ENCODE peak calls at places on chromosomes 3 and 15, in seven cellular contexts. D is esophagus squamous epithelium, X is WERI-Rb-1, L is AG09309, E is NT2/D1, W is Peyer's patch, R is stomach. G is an unnamed sample.

GRCh38 chr3:89364309-89364708 is 256.9 kb downstream of the EPHA3 start:
- DNase-seq in D (no peak), X (no peak), L (no peak), E (no peak), W (no peak), R (no peak), G (no peak)

GRCh38 chr15:42140383-42141070 is 15.9 kb downstream of the PLA2G4F start:
- DNase-seq in D (no peak), X (peak), L (no peak), E (no peak), W (peak), R (no peak), G (no peak)

GRCh38 chr15:67249830-67250229 is 4.6 kb downstream of the AAGAB start:
- DNase-seq in D (no peak), X (no peak), L (no peak), E (no peak), W (no peak), R (no peak), G (no peak)

GRCh38 chr3:21638488-21638887 is 112.5 kb downstream of the ZNF385D start:
- DNase-seq in D (no peak), X (no peak), L (no peak), E (no peak), W (no peak), R (no peak), G (no peak)

GRCh38 chr15:101470548-101471239 is 18.8 kb downstream of the PCSK6 start:
- DNase-seq in D (no peak), X (no peak), L (no peak), E (no peak), W (no peak), R (no peak), G (no peak)

GRCh38 chr15:34318277-34319079 is 19.1 kb downstream of the SLC12A6 start:
- DNase-seq in D (no peak), X (peak), L (no peak), E (peak), W (peak), R (peak), G (peak)

GRCh38 chr3:184334470-184335158 is 2.8 kb upstream of the FAM131A start:
- DNase-seq in D (no peak), X (no peak), L (no peak), E (no peak), W (no peak), R (no peak), G (peak)

GRCh38 chr15:101188517-101189340 is 63.1 kb downstream of the CHSY1 start:
- DNase-seq in D (no peak), X (no peak), L (peak), E (no peak), W (no peak), R (peak), G (peak)

GRCh38 chr15:100241572-100242479 is 99.9 kb downstream of the ADAMTS17 start:
- DNase-seq in D (no peak), X (no peak), L (no peak), E (peak), W (no peak), R (no peak), G (peak)

GRCh38 chr3:38128303-38128655 is 8.6 kb downstream of the ACAA1 start:
- DNase-seq in D (no peak), X (no peak), L (no peak), E (no peak), W (no peak), R (peak), G (no peak)

GRCh38 chr3:38129058-38129457 is 7.9 kb downstream of the ACAA1 start:
- DNase-seq in D (no peak), X (no peak), L (no peak), E (no peak), W (no peak), R (peak), G (no peak)

GRCh38 chr3:38131621-38132369 is 5.1 kb downstream of the ACAA1 start:
- DNase-seq in D (no peak), X (peak), L (no peak), E (no peak), W (peak), R (peak), G (peak)

GRCh38 chr3:38130219-38130618 is 6.7 kb downstream of the ACAA1 start:
- DNase-seq in D (no peak), X (no peak), L (no peak), E (no peak), W (no peak), R (no peak), G (no peak)

DNA sequence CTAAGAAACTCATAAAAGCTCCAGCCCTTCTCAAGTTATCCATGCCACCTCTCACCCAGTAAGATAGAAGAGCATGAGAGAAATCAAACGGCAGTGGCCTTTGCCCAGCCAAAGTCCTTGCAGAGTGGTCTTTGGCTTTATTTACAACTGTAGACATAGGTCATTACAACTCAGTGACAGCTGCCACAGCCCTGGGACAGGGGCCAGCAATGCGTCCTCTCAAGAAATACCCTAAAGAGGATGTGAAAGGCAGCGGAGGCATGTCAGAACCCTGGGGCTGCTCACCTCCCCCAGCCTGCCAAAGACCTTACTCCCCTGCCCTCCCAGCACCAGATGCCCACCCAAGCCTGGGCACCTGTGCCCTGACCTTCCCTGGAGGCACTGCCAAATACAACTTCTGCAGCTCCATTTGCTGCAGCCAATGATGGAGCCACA is 6.3 kb downstream of the ACAA1 start:
- DNase-seq in D (no peak), X (no peak), L (no peak), E (no peak), W (peak), R (peak), G (no peak)
- H3K4me3 ChIP-seq in D (no peak), X (no peak), L (no peak), E (no peak), W (no peak), R (no peak), G (no peak)

GRCh38 chr3:179098388-179099077 is 26.9 kb upstream of the ZMAT3 start:
- DNase-seq in D (no peak), X (no peak), L (no peak), E (no peak), W (no peak), R (no peak), G (peak)
- H3K4me3 ChIP-seq in D (peak), X (no peak), L (peak), E (no peak), W (no peak), R (peak), G (no peak)

DNA sequence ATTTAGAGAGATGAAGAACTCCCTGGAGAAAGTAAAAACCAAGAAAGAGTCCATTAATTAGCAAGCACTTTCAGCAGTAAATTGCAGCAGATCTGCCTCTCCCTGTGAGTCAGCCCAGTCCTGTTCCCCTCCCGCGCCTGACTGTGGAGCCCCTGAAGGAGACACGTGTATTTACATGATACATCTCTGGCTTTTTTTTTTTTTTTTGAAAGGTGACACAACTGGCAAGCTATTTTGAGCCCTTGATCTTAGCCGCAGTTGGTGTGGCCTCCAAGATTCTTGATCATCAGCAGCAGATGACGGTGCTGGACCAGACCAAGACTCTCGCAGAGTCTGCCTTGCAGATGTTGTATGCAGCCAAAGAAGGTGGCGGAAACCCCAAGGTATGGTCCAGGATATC is 271.8 kb upstream of the TPM1 start:
- DNase-seq in D (no peak), X (no peak), L (peak), E (no peak), W (no peak), R (no peak), G (peak)
- H3K4me3 ChIP-seq in D (no peak), X (no peak), L (no peak), E (no peak), W (no peak), R (no peak), G (no peak)

GRCh38 chr3:62378329-62378789 is 5.0 kb upstream of the FEZF2 start:
- DNase-seq in D (no peak), X (no peak), L (no peak), E (no peak), W (no peak), R (no peak), G (no peak)

GRCh38 chr3:62375655-62376054 is 2.3 kb upstream of the FEZF2 start:
- DNase-seq in D (no peak), X (no peak), L (no peak), E (no peak), W (no peak), R (no peak), G (no peak)

GRCh38 chr3:62379206-62379834 is 6.0 kb upstream of the FEZF2 start:
- DNase-seq in D (no peak), X (peak), L (no peak), E (no peak), W (no peak), R (no peak), G (no peak)

GRCh38 chr3:62376187-62376720 is 2.9 kb upstream of the FEZF2 start:
- DNase-seq in D (no peak), X (no peak), L (no peak), E (no peak), W (no peak), R (no peak), G (no peak)

DNA sequence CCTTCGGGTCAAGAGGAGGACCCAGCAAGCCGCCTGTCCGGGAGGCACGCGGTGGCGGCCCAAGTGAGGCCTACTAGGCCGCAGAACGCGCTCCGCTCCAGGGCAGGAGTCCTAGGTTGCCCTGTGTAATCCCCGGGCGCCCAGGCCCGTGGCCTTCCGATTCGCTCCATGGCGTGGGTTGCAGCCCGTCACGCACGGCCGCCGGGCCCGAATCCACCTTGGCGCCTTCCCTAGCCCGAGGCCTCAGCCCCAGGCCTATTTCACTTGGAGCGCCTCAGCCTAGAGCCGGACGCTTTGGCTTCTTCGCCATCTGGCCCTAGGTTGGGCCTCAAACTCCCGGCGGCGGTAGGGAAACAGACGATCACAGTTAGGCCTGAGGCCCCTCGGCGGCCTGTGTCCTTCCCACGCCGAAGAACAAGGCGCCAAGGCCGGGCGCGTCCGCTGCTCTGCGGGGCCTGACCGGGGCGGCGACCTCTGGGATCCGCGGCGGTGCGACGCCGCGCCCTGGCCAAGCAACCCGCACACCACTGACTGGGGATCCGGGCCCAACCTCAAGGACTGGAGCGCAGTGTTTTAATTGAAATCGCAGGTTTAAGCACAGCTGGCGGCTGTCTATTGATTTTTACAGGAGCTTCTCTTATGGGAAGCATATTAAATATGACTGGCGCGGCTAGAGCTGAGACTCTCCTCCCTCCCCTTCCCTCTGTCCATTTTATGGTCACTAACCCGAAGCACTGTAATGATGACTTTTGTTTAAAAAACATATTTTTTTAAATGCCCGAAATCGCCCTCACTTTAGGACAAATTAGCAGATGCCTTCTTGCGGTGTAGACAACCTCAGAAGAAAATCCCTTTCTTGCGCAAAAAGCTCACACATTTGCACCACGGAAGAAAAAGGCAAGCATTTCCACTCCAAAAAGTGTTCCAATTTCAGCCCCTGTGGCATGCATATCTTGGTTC is 3.8 kb upstream of the FEZF2 start:
- DNase-seq in D (no peak), X (no peak), L (no peak), E (no peak), W (no peak), R (no peak), G (no peak)
- H3K4me3 ChIP-seq in D (no peak), X (no peak), L (no peak), E (no peak), W (no peak), R (no peak), G (no peak)